ENCODE peak calls at places on chromosome 12, in six cellular contexts. D, A, U, P, I and Q are unnamed samples.

GRCh38 chr12:73678335-73678734 is 859.3 kb upstream of the ATXN7L3B start:
- DNase-seq in P (no peak), I (no peak), D (no peak), U (no peak), A (no peak), Q (no peak)

GRCh38 chr12:111056618-111057521 is 136.5 kb upstream of the MYL2 start:
- DNase-seq in A (no peak), U (no peak), D (no peak), P (no peak), I (peak), Q (peak)

GRCh38 chr12:89709994-89710872 is 1.6 kb upstream of the ATP2B1 start:
- DNase-seq in P (peak), D (peak), I (peak), A (peak), U (no peak), Q (no peak)

GRCh38 chr12:131290255-131290959 is 336.7 kb downstream of the ADGRD1 start:
- DNase-seq in P (no peak), I (no peak), A (no peak), U (no peak), D (peak), Q (no peak)

GRCh38 chr12:112862570-112863137 is 44.1 kb upstream of the OAS1 start:
- DNase-seq in U (no peak), A (no peak), D (no peak), P (no peak), I (no peak), Q (no peak)

GRCh38 chr12:42794811-42795210 is 205.3 kb upstream of the PRICKLE1 start:
- DNase-seq in P (no peak), U (no peak), D (no peak), A (peak), I (no peak), Q (no peak)

GRCh38 chr12:129202109-129202814 is 349.0 kb downstream of the GLT1D1 start:
- DNase-seq in D (no peak), U (no peak), I (no peak), A (no peak), P (no peak), Q (no peak)

GRCh38 chr12:109994262-109995175 is 1.6 kb downstream of the GIT2 start:
- DNase-seq in U (peak), A (no peak), D (no peak), I (peak), P (no peak), Q (no peak)

GRCh38 chr12:14185441-14186192 is 179.9 kb upstream of the ATF7IP start:
- DNase-seq in A (peak), D (no peak), I (peak), U (peak), P (peak), Q (peak)

GRCh38 chr12:12686472-12686871 is 9.5 kb downstream of the GPR19 start:
- DNase-seq in A (no peak), I (no peak), P (no peak), D (no peak), U (no peak), Q (no peak)

GRCh38 chr12:85441740-85442139 is 161.7 kb downstream of the ALX1 start:
- DNase-seq in P (no peak), U (peak), D (no peak), A (peak), I (no peak), Q (no peak)

GRCh38 chr12:127531561-127531960 is 735.4 kb upstream of the TMEM132C start:
- DNase-seq in A (no peak), D (no peak), P (no peak), U (no peak), I (no peak), Q (no peak)

GRCh38 chr12:116502141-116502725 is 56.9 kb upstream of the MAP1LC3B2 start:
- DNase-seq in A (no peak), D (no peak), P (no peak), U (no peak), I (no peak), Q (no peak)
- TF ChIP-seq CTCF in A (no peak), D (no peak), P (no peak), U (no peak), I (no peak), Q (no peak)

GRCh38 chr12:47223848-47224213 is 144.1 kb upstream of the AMIGO2 start:
- DNase-seq in A (no peak), I (no peak), D (no peak), U (peak), P (peak), Q (no peak)
- TF ChIP-seq CTCF in A (no peak), I (no peak), D (no peak), U (no peak), P (no peak), Q (no peak)

GRCh38 chr12:105235747-105236476 is at the start of gene APPL2:
- DNase-seq in D (peak), P (peak), I (peak), U (peak), A (peak), Q (peak)
- TF ChIP-seq CTCF in D (peak), P (peak), I (peak), U (peak), A (no peak), Q (no peak)

GRCh38 chr12:618626-619025 is 44.6 kb downstream of the NINJ2 start:
- DNase-seq in P (no peak), U (no peak), I (no peak), A (no peak), D (no peak), Q (no peak)
- TF ChIP-seq CTCF in P (no peak), U (no peak), I (no peak), A (no peak), D (no peak), Q (no peak)

GRCh38 chr12:122834229-122834920 is 882 bp upstream of the HIP1R start:
- DNase-seq in I (no peak), U (peak), D (peak), P (peak), A (no peak), Q (peak)
- TF ChIP-seq CTCF in I (no peak), U (no peak), D (no peak), P (no peak), A (peak), Q (no peak)

GRCh38 chr12:26303418-26303817 is 108.0 kb downstream of the SSPN start:
- DNase-seq in I (no peak), D (no peak), P (no peak), A (no peak), U (no peak), Q (no peak)

GRCh38 chr12:26304273-26304672 is 108.9 kb downstream of the SSPN start:
- DNase-seq in A (no peak), D (no peak), I (no peak), P (no peak), U (no peak), Q (no peak)

GRCh38 chr12:26297386-26298070 is 102.2 kb downstream of the SSPN start:
- DNase-seq in A (no peak), I (no peak), U (peak), D (no peak), P (no peak), Q (no peak)

GRCh38 chr12:26295001-26295400 is 99.6 kb downstream of the SSPN start:
- DNase-seq in P (no peak), U (no peak), D (no peak), I (no peak), A (no peak), Q (no peak)

GRCh38 chr12:26298785-26299621 is 103.6 kb downstream of the SSPN start:
- DNase-seq in P (no peak), D (no peak), U (peak), I (peak), A (peak), Q (peak)
- TF ChIP-seq CTCF in P (no peak), D (no peak), U (peak), I (no peak), A (peak), Q (no peak)

DNA sequence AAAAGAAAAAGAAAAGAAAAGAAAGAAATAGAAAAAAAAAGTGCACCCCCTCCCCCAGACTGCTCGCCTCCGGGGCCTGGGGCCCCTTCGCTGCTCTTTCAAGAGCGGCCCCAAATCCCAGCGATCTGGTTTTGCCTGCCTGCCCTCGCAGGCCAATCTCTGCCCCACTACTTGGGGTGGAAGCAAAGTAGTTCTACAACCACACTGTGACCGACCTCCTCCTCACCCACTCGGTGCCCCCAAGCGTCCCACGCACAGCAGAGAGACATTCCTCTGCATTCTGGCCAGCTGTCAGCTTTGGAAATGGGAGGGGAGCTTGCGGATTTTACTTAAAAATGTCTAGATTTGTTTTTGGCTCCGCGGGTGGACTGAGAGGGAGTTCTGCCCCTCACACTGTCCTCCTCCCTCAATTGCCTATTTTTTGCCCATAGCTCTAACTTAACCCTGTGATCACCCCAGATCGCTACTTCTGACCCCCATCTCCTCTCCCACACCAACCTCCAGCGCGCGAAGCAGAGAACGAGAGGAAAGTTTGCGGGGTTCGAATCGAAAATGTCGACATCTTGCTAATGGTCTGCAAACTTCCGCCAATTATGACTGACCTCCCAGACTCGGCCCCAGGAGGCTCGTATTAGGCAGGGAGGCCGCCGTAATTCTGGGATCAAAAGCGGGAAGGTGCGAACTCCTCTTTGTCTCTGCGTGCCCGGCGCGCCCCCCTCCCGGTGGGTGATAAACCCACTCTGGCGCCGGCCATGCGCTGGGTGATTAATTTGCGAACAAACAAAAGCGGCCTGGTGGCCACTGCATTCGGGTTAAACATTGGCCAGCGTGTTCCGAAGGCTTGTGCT is 2.7 kb upstream of the TBX3 start:
- DNase-seq in D (no peak), P (no peak), U (no peak), I (no peak), A (no peak), Q (no peak)
- TF ChIP-seq CTCF in D (no peak), P (no peak), U (no peak), I (no peak), A (no peak), Q (no peak)

GRCh38 chr12:6936642-6937480 is 6.8 kb upstream of the RNU7-1 start:
- DNase-seq in P (no peak), I (peak), U (no peak), D (peak), A (no peak), Q (peak)
- TF ChIP-seq CTCF in P (no peak), I (peak), U (no peak), D (no peak), A (no peak), Q (no peak)

DNA sequence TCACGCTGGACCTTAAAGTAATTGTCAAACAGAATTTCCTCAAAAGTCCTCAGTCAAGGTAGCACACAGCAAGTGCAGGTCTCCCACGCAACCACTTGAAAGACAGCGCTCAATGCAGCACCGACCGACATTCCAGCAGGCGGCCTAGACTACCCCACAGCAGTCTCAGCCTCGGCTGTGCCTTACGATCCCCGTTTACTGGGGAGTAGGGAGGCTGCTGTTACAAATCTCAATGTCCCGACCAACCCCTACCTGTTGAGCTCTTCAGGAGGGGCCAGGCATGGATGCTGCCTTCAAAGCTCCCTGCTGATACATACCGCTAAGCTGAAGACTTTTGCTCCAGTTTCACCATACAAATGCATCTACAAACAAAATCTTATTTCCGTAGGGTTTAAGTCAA is 21.8 kb downstream of the VPS37B start:
- DNase-seq in A (no peak), I (no peak), P (peak), D (no peak), U (no peak), Q (no peak)
- TF ChIP-seq CTCF in A (no peak), I (no peak), P (no peak), D (no peak), U (no peak), Q (no peak)

GRCh38 chr12:65879878-65880277 is 55.6 kb downstream of the HMGA2 start:
- DNase-seq in P (no peak), U (peak), D (no peak), I (no peak), A (peak), Q (no peak)

GRCh38 chr12:65881348-65881961 is 57.2 kb downstream of the HMGA2 start:
- DNase-seq in D (no peak), P (peak), I (no peak), A (no peak), U (peak), Q (no peak)

GRCh38 chr12:65882504-65882903 is 58.2 kb downstream of the HMGA2 start:
- DNase-seq in I (no peak), U (no peak), P (no peak), A (no peak), D (no peak), Q (no peak)

GRCh38 chr12:65885312-65885711 is 61.0 kb downstream of the HMGA2 start:
- DNase-seq in I (no peak), D (no peak), P (no peak), U (peak), A (no peak), Q (no peak)

DNA sequence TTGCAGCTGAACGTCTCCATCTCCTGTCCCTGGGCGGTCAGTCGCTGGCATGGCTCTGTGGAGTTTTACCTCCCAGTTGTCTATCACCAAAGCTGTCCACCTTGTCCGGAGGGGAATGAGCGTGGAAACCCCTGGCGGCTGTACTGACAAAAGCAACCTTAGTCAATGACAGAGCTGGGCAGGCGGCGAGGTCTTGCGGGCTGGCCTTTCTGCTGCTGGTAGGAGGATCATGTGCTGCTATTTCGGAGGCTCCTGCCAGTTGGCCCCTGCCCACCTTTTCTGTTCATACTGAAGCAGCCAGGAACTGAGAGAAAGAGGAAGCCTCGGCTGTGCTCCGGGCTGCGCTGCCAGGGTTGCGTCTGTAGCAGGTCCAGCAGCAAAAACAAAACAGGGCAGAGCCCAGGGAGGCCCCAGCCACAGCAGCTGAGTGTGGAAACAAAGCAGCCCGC is 57.7 kb downstream of the HMGA2 start:
- DNase-seq in A (no peak), P (peak), D (peak), I (peak), U (peak), Q (peak)
- TF ChIP-seq CTCF in A (peak), P (peak), D (peak), I (peak), U (peak), Q (no peak)